ENCODE peak calls at places on chromosomes 1 and 21, in nine cellular contexts. Y is HTR-8/SVneo; V is hippocampal formation; Q is activated naive CD4-positive, alpha-beta T cell treated with anti-CD3 and anti-CD28 coated beads, Interleukin-2, amount 50 U/mL, for 16 hours; P is stomach; X is smooth muscle cell of the brain vasculature; G is AG08395; T is mesothelial cell of epicardium; C is Jurkat, Clone E6-1. H is an unnamed sample.

GRCh38 chr1:228691926-228692325 is 43.4 kb upstream of the RHOU start:
- DNase-seq in Y (peak; percentile 37), V (peak; percentile 13), Q (no peak), P (peak; percentile 32), X (peak; percentile 17), G (peak; percentile 32), T (no peak), C (peak; percentile 71), H (no peak)

GRCh38 chr1:32612189-32612881 is 38.0 kb downstream of the ZBTB8OS start:
- DNase-seq in Y (peak; percentile 92), V (peak; percentile 84), Q (peak; percentile 37), P (peak; percentile 91), X (no peak), G (peak; percentile 95), T (peak; percentile 69), C (no peak), H (peak; percentile 75)

GRCh38 chr21:45322231-45322959 is 34.7 kb upstream of the POFUT2 start:
- DNase-seq in Y (no peak), V (no peak), Q (peak; percentile 24), P (no peak), X (no peak), G (no peak), T (no peak), C (no peak), H (no peak)

GRCh38 chr1:100249155-100249536 is 488 bp downstream of the DBT start:
- DNase-seq in Y (no peak), V (no peak), Q (no peak), P (no peak), X (no peak), G (peak; percentile 9), T (no peak), C (no peak), H (no peak)

GRCh38 chr1:77170687-77171086 is 48.5 kb downstream of the PIGK start:
- DNase-seq in Y (no peak), V (no peak), Q (no peak), P (no peak), X (no peak), G (peak; percentile 26), T (no peak), C (no peak), H (no peak)

GRCh38 chr1:235902638-235903542 is 36.2 kb upstream of the LYST start:
- DNase-seq in Y (peak; percentile 79), V (no peak), Q (no peak), P (peak; percentile 67), X (no peak), G (peak; percentile 52), T (no peak), C (no peak), H (no peak)

GRCh38 chr1:77430966-77431735 is 149.3 kb downstream of the AK5 start:
- DNase-seq in Y (no peak), V (no peak), Q (no peak), P (no peak), X (no peak), G (no peak), T (no peak), C (peak; percentile 51), H (no peak)

GRCh38 chr1:23169727-23170335 is 1.2 kb upstream of the LUZP1 start:
- DNase-seq in Y (no peak), V (peak; percentile 32), Q (no peak), P (no peak), X (no peak), G (peak; percentile 85), T (no peak), C (no peak), H (peak; percentile 80)

GRCh38 chr1:119947468-119947867 is 51.2 kb upstream of the ADAM30 start:
- DNase-seq in Y (no peak), V (no peak), Q (no peak), P (no peak), X (peak; percentile 18), G (peak; percentile 50), T (no peak), C (no peak), H (no peak)

GRCh38 chr1:199313444-199313843 is 674.6 kb downstream of the PTPRC start:
- DNase-seq in Y (no peak), V (no peak), Q (no peak), P (no peak), X (no peak), G (no peak), T (no peak), C (no peak), H (no peak)

GRCh38 chr1:25565188-25565591 is 21.8 kb downstream of the LDLRAP1 start:
- DNase-seq in Y (no peak), V (no peak), Q (peak; percentile 55), P (no peak), X (no peak), G (no peak), T (no peak), C (peak; percentile 37), H (no peak)

GRCh38 chr1:186303911-186304310 is 71.1 kb downstream of the TPR start:
- DNase-seq in Y (no peak), V (no peak), Q (no peak), P (no peak), X (no peak), G (no peak), T (no peak), C (peak; percentile 95), H (no peak)

GRCh38 chr1:24391882-24392603 is 21.5 kb downstream of the STPG1 start:
- DNase-seq in Y (no peak), V (peak; percentile 41), Q (peak; percentile 62), P (peak; percentile 64), X (no peak), G (peak; percentile 57), T (peak; percentile 76), C (peak; percentile 27), H (peak; percentile 61)

GRCh38 chr21:16583567-16583966 is 853.8 kb downstream of the USP25 start:
- DNase-seq in Y (no peak), V (no peak), Q (no peak), P (no peak), X (no peak), G (no peak), T (no peak), C (no peak), H (no peak)

GRCh38 chr1:221429262-221429661 is 312.6 kb downstream of the DUSP10 start:
- DNase-seq in Y (no peak), V (no peak), Q (no peak), P (no peak), X (no peak), G (peak; percentile 20), T (no peak), C (no peak), H (no peak)

GRCh38 chr21:31335957-31336738 is 7.9 kb downstream of the TIAM1 start:
- DNase-seq in Y (peak; percentile 72), V (no peak), Q (peak; percentile 48), P (no peak), X (peak; percentile 58), G (peak; percentile 89), T (no peak), C (no peak), H (no peak)

GRCh38 chr1:170663011-170663410 is 920 bp upstream of the PRRX1 start:
- DNase-seq in Y (no peak), V (no peak), Q (no peak), P (no peak), X (no peak), G (no peak), T (no peak), C (no peak), H (no peak)

GRCh38 chr1:34147301-34147700 is 17.7 kb downstream of the CSMD2 start:
- DNase-seq in Y (no peak), V (no peak), Q (no peak), P (no peak), X (no peak), G (no peak), T (no peak), C (no peak), H (no peak)

GRCh38 chr1:243930822-243931671 is 81.0 kb upstream of the AKT3 start:
- DNase-seq in Y (no peak), V (no peak), Q (no peak), P (no peak), X (no peak), G (no peak), T (peak; percentile 47), C (no peak), H (no peak)

GRCh38 chr1:40032240-40032891 is 8.2 kb upstream of the CAP1 start:
- DNase-seq in Y (peak; percentile 33), V (no peak), Q (peak; percentile 33), P (peak; percentile 66), X (peak; percentile 33), G (peak; percentile 64), T (no peak), C (peak; percentile 66), H (no peak)

GRCh38 chr1:8201331-8201861 is 116.5 kb upstream of the SLC45A1 start:
- DNase-seq in Y (no peak), V (no peak), Q (no peak), P (no peak), X (no peak), G (no peak), T (no peak), C (no peak), H (no peak)

GRCh38 chr21:35072557-35072956 is 23.5 kb upstream of the RUNX1 start:
- DNase-seq in Y (no peak), V (no peak), Q (no peak), P (no peak), X (no peak), G (no peak), T (no peak), C (no peak), H (no peak)

GRCh38 chr1:37537378-37537777 is 16.7 kb downstream of the SNIP1 start:
- DNase-seq in Y (no peak), V (no peak), Q (no peak), P (peak; percentile 43), X (no peak), G (no peak), T (no peak), C (no peak), H (peak; percentile 76)

GRCh38 chr1:85816606-85817005 is 108.4 kb upstream of the ZNHIT6 start:
- DNase-seq in Y (no peak), V (no peak), Q (no peak), P (no peak), X (no peak), G (no peak), T (no peak), C (no peak), H (no peak)

GRCh38 chr1:225882699-225883615 is 777 bp upstream of the TMEM63A start:
- DNase-seq in Y (peak; percentile 53), V (peak; percentile 60), Q (peak; percentile 45), P (peak; percentile 73), X (no peak), G (peak; percentile 69), T (peak; percentile 73), C (no peak), H (no peak)

GRCh38 chr1:172671591-172671990 is 12.7 kb downstream of the FASLG start:
- DNase-seq in Y (peak; percentile 13), V (no peak), Q (no peak), P (no peak), X (no peak), G (peak; percentile 70), T (no peak), C (no peak), H (no peak)

GRCh38 chr1:107153033-107153432 is 12.2 kb downstream of the NTNG1 start:
- DNase-seq in Y (no peak), V (no peak), Q (no peak), P (no peak), X (no peak), G (no peak), T (no peak), C (peak; percentile 39), H (no peak)

GRCh38 chr1:14681182-14681581 is 82.7 kb downstream of the KAZN start:
- DNase-seq in Y (no peak), V (no peak), Q (no peak), P (no peak), X (no peak), G (peak; percentile 54), T (no peak), C (no peak), H (no peak)